ENCODE peak calls at places on chromosomes 1 and 21, in ten cellular contexts. B, I, Z, R, D, E, A, W, G and F are unnamed samples.

GRCh38 chr1:43253876-43254275 is 15.9 kb upstream of the TMEM125 start:
- DNase-seq in R (no peak), W (no peak), G (no peak), B (no peak), A (no peak), D (no peak), E (no peak), Z (no peak), I (no peak), F (no peak)

GRCh38 chr1:166283190-166283589 is 116.4 kb upstream of the FAM78B start:
- DNase-seq in G (no peak), B (no peak), D (no peak), W (no peak), R (no peak), Z (no peak), I (no peak), E (no peak), A (no peak), F (no peak)

GRCh38 chr21:44849616-44850130 is 23.8 kb downstream of the PTTG1IP start:
- DNase-seq in D (no peak), A (no peak), Z (no peak), G (no peak), E (no peak), I (no peak), R (no peak), B (no peak), W (no peak), F (no peak)

GRCh38 chr1:227761621-227762230 is 26.5 kb downstream of the SNAP47 start:
- DNase-seq in D (no peak), A (no peak), R (no peak), G (no peak), I (no peak), W (no peak), Z (no peak), E (no peak), B (no peak), F (no peak)

GRCh38 chr1:224447251-224447650 is 12.7 kb upstream of the WDR26 start:
- DNase-seq in Z (no peak), E (peak; percentile 27), B (no peak), D (no peak), W (peak; percentile 79), A (no peak), R (no peak), G (peak; percentile 61), I (peak; percentile 69), F (no peak)

GRCh38 chr1:226370144-226370923 is 37.6 kb downstream of the PARP1 start:
- DNase-seq in E (no peak), W (no peak), A (no peak), Z (no peak), G (no peak), B (no peak), D (no peak), R (no peak), I (no peak), F (no peak)

GRCh38 chr1:51328926-51329325 is 1.4 kb downstream of the TTC39A start:
- DNase-seq in B (no peak), R (no peak), G (no peak), W (no peak), E (no peak), A (no peak), I (no peak), D (no peak), Z (no peak), F (no peak)

GRCh38 chr1:3772027-3772714 is 378 bp upstream of the SMIM1 start:
- DNase-seq in E (peak; percentile 56), D (peak; percentile 62), Z (peak; percentile 75), G (peak; percentile 56), I (peak; percentile 62), W (peak; percentile 35), A (peak; percentile 83), B (peak; percentile 100), R (peak; percentile 89), F (no peak)

GRCh38 chr1:205276334-205277065 is 45.0 kb downstream of the NUAK2 start:
- DNase-seq in G (peak; percentile 68), A (no peak), B (peak; percentile 26), R (no peak), D (peak; percentile 35), E (no peak), W (no peak), Z (no peak), I (no peak), F (no peak)

GRCh38 chr1:163168053-163168452 is 34.7 kb downstream of the RGS5 start:
- DNase-seq in Z (no peak), E (peak; percentile 94), I (peak; percentile 96), A (no peak), G (peak; percentile 87), B (no peak), D (no peak), W (peak; percentile 99), R (peak; percentile 55), F (peak; percentile 97)

GRCh38 chr1:199129247-199129646 is 490.4 kb downstream of the PTPRC start:
- DNase-seq in I (peak; percentile 10), W (peak; percentile 14), B (no peak), D (no peak), E (peak; percentile 3), R (no peak), Z (no peak), G (no peak), A (no peak), F (no peak)

GRCh38 chr1:43439781-43440180 is 13.9 kb downstream of the HYI start:
- DNase-seq in B (peak; percentile 16), E (no peak), G (no peak), D (no peak), Z (no peak), R (no peak), W (no peak), A (no peak), I (no peak), F (no peak)

GRCh38 chr1:30756206-30756544 is 1.4 kb downstream of the LAPTM5 start:
- DNase-seq in G (no peak), B (no peak), D (no peak), Z (no peak), E (no peak), R (no peak), W (no peak), A (no peak), I (no peak), F (no peak)

GRCh38 chr1:59704721-59705120 is 110.0 kb upstream of the HOOK1 start:
- DNase-seq in E (no peak), G (no peak), Z (no peak), D (no peak), R (no peak), I (no peak), W (no peak), A (no peak), B (no peak), F (no peak)

GRCh38 chr1:110007458-110007857 is 22.9 kb downstream of the AHCYL1 start:
- DNase-seq in B (no peak), E (no peak), R (no peak), D (no peak), G (no peak), W (no peak), A (no peak), I (no peak), Z (no peak), F (no peak)

GRCh38 chr1:203564024-203564423 is 62.6 kb upstream of the ATP2B4 start:
- DNase-seq in G (no peak), B (no peak), W (no peak), I (peak; percentile 58), Z (no peak), E (peak; percentile 33), D (no peak), A (no peak), R (no peak), F (no peak)